ENCODE peak calls at places on chromosomes 12 and 14, in four cellular contexts. One of them, this sample, is unnamed.

GRCh38 chr12:24718641-24719040 is 230.3 kb downstream of the BCAT1 start:
- DNase-seq in CD8-positive, alpha-beta T cell: no peak
- DNase-seq in pancreas: no peak
- DNase-seq in psoas muscle: no peak
- DNase-seq in this sample: no peak

GRCh38 chr14:24910408-24910986 is 139.4 kb downstream of the STXBP6 start:
- DNase-seq in CD8-positive, alpha-beta T cell: no peak
- DNase-seq in pancreas: no peak
- DNase-seq in psoas muscle: no peak
- DNase-seq in this sample: no peak

GRCh38 chr12:130639759-130640158 is 76.3 kb downstream of the RIMBP2 start:
- DNase-seq in CD8-positive, alpha-beta T cell: no peak
- DNase-seq in pancreas: no peak
- DNase-seq in psoas muscle: no peak
- DNase-seq in this sample: no peak

GRCh38 chr12:12081836-12082497 is 11.2 kb downstream of the BCL2L14 start:
- DNase-seq in CD8-positive, alpha-beta T cell: no peak
- DNase-seq in pancreas: no peak
- DNase-seq in psoas muscle: no peak
- DNase-seq in this sample: no peak

GRCh38 chr12:116262741-116263140 is 14.8 kb downstream of the MED13L start:
- DNase-seq in CD8-positive, alpha-beta T cell: no peak
- DNase-seq in pancreas: no peak
- DNase-seq in psoas muscle: no peak
- DNase-seq in this sample: no peak

GRCh38 chr12:24280085-24280842 is 330.8 kb upstream of the SOX5 start:
- DNase-seq in CD8-positive, alpha-beta T cell: no peak
- DNase-seq in pancreas: no peak
- DNase-seq in psoas muscle: no peak
- DNase-seq in this sample: no peak

GRCh38 chr12:3445127-3445978 is 45.6 kb upstream of the PRMT8 start:
- DNase-seq in CD8-positive, alpha-beta T cell: no peak
- DNase-seq in pancreas: no peak
- DNase-seq in psoas muscle: no peak
- DNase-seq in this sample: no peak

GRCh38 chr12:113232232-113232615 is 11.0 kb downstream of the TPCN1 start:
- DNase-seq in CD8-positive, alpha-beta T cell: no peak
- DNase-seq in pancreas: no peak
- DNase-seq in psoas muscle: no peak
- DNase-seq in this sample: no peak

GRCh38 chr14:51636109-51636508 is 15.6 kb upstream of the FRMD6 start:
- DNase-seq in CD8-positive, alpha-beta T cell: no peak
- DNase-seq in pancreas: no peak
- DNase-seq in psoas muscle: no peak
- DNase-seq in this sample: no peak

DNA sequence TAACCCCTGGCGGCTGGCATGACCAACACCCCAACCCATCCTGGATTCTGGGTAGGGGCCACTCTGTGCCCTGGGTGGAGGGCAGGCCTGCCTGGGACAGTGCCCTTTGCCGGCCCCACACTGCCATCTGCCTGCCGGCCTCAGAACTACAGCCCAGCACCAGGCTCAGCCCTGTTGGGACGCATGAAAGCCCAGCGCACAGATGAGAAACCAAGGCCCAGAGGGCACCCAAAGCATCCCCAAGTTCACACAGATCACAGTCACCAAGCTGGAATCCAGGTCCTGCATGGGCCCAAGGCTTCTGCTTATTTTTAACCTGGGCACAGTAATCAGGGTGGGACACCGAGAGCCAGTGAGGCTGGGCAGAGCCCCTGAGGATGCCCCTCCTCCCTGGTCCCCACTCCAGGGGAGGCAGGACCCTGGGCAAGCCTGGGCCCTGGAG is 26.2 kb downstream of the RFLNA start:
- DNase-seq in CD8-positive, alpha-beta T cell: peak; percentile 69
- DNase-seq in pancreas: peak; percentile 90
- DNase-seq in psoas muscle: peak; percentile 63
- DNase-seq in this sample: peak; percentile 55
- TF ChIP-seq CTCF in CD8-positive, alpha-beta T cell: peak; percentile 69
- TF ChIP-seq CTCF in pancreas: peak; percentile 85
- TF ChIP-seq CTCF in psoas muscle: peak; percentile 91
- TF ChIP-seq CTCF in this sample: peak; percentile 65

GRCh38 chr14:96067985-96068930 is 29.1 kb downstream of the C14orf132 start:
- DNase-seq in CD8-positive, alpha-beta T cell: no peak
- DNase-seq in pancreas: peak; percentile 34
- DNase-seq in psoas muscle: no peak
- DNase-seq in this sample: no peak
- TF ChIP-seq CTCF in CD8-positive, alpha-beta T cell: no peak
- TF ChIP-seq CTCF in pancreas: no peak
- TF ChIP-seq CTCF in psoas muscle: no peak
- TF ChIP-seq CTCF in this sample: no peak

GRCh38 chr14:63852817-63853730 is at the start of gene SYNE2:
- DNase-seq in CD8-positive, alpha-beta T cell: peak; percentile 89
- DNase-seq in pancreas: peak; percentile 95
- DNase-seq in psoas muscle: peak; percentile 77
- DNase-seq in this sample: peak; percentile 83
- TF ChIP-seq CTCF in CD8-positive, alpha-beta T cell: peak; percentile 19
- TF ChIP-seq CTCF in pancreas: no peak
- TF ChIP-seq CTCF in psoas muscle: peak; percentile 37
- TF ChIP-seq CTCF in this sample: peak; percentile 33

GRCh38 chr14:102752239-102752847 is 24.9 kb upstream of the TRAF3 start:
- DNase-seq in CD8-positive, alpha-beta T cell: no peak
- DNase-seq in pancreas: no peak
- DNase-seq in psoas muscle: no peak
- DNase-seq in this sample: no peak

GRCh38 chr14:102751088-102751487 is 26.2 kb upstream of the TRAF3 start:
- DNase-seq in CD8-positive, alpha-beta T cell: no peak
- DNase-seq in pancreas: no peak
- DNase-seq in psoas muscle: no peak
- DNase-seq in this sample: no peak

GRCh38 chr14:102749393-102749792 is 27.9 kb upstream of the TRAF3 start:
- DNase-seq in CD8-positive, alpha-beta T cell: no peak
- DNase-seq in pancreas: no peak
- DNase-seq in psoas muscle: no peak
- DNase-seq in this sample: no peak

GRCh38 chr14:102748806-102749205 is 28.4 kb upstream of the TRAF3 start:
- DNase-seq in CD8-positive, alpha-beta T cell: no peak
- DNase-seq in pancreas: no peak
- DNase-seq in psoas muscle: no peak
- DNase-seq in this sample: no peak

DNA sequence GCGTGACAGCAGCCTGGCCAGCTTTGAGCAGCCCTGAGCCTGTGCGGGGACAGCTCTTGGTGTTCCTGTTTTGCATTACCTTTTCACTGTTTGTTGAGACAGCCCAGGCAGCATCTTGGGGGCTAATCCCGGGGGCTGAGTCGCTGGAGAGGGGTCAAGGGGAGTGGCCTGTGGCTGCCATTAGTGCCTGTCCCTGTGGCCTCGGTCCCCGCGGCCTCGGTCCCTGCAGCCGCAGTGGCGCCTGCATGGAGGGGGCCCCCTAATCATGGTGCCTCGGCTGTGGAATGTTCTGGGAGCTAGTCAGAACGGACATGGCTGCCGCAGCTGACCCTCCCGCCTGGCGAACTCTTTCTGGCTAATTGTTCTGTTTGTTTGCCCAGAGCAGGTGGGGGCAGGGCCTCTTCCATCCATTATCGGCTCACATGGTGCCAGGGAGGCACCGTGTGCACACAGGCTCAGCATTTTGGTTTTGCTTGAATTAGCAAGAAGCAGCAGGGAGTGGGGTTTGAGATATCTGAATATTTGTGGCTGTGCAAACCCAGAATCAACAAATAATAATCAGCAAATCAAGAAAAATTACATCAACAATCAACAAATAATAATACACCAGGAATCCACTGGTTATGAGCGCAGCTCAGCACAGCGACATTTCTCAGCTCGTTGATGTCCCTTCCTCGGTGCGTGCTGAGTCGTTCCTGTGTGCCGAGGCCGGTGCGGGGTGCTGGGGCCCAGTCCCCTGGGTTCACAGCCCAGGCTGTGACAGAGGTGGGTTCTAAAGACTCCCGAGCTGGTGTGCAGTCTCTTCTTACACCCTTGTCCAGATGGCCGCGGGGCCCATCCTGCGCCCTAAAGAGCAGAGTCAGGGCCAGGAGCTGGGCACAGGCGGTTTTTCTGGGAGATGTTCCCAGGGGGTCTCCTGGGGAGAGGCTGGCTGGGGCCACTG is 27.1 kb upstream of the TRAF3 start:
- DNase-seq in CD8-positive, alpha-beta T cell: no peak
- DNase-seq in pancreas: no peak
- DNase-seq in psoas muscle: no peak
- DNase-seq in this sample: no peak
- TF ChIP-seq CTCF in CD8-positive, alpha-beta T cell: no peak
- TF ChIP-seq CTCF in pancreas: no peak
- TF ChIP-seq CTCF in psoas muscle: no peak
- TF ChIP-seq CTCF in this sample: no peak

GRCh38 chr14:76954791-76955190 is 73.7 kb downstream of the IRF2BPL start:
- DNase-seq in CD8-positive, alpha-beta T cell: no peak
- DNase-seq in pancreas: no peak
- DNase-seq in psoas muscle: no peak
- DNase-seq in this sample: no peak

GRCh38 chr14:76957224-76957881 is 71.2 kb downstream of the IRF2BPL start:
- DNase-seq in CD8-positive, alpha-beta T cell: no peak
- DNase-seq in pancreas: no peak
- DNase-seq in psoas muscle: no peak
- DNase-seq in this sample: no peak

GRCh38 chr14:76955575-76956252 is 72.8 kb downstream of the IRF2BPL start:
- DNase-seq in CD8-positive, alpha-beta T cell: peak; percentile 68
- DNase-seq in pancreas: no peak
- DNase-seq in psoas muscle: peak; percentile 50
- DNase-seq in this sample: peak; percentile 49

GRCh38 chr14:76958020-76958965 is 70.2 kb downstream of the IRF2BPL start:
- DNase-seq in CD8-positive, alpha-beta T cell: no peak
- DNase-seq in pancreas: no peak
- DNase-seq in psoas muscle: no peak
- DNase-seq in this sample: no peak

DNA sequence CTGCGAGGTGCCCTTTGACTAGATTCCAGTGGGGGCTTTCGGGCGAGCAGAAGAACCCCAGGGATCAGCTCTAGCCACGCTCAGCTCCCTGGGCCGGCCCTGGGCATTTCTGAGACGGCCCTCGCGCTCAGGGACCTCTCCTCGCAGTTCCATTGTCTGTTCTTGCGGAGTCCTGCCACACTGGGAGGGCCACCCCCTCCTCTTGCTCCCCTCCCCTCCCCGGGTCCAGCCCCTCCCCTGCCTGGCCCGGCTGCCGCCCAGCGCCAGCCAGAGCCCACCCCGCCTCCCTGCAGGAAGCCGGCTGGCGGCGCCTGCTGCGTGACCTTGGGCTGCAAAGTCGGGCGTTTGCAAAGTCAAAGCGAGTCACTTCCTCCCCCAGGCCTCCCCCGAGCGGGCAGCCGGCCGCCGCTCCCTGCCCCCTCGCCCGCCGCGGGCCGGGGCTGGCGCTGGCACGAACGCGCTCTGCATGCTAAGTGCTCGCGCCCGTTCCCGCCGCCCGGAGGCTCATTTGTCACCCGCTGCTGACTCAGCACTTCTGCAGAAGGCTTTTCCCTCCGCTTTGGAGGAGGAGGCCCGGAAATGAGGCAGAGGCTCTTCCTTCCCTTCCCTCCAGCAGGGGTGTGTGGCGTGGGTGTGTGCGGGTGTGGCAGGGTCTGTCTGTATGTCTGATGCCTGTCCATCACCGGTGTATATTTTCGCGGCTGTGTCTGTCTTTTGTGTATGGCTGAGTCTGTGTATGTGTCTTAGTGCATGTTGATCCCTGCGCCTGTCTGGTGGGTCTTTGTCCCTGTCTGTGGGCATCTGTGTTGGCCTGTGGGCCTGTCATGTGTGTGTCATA is 72.0 kb downstream of the IRF2BPL start:
- DNase-seq in CD8-positive, alpha-beta T cell: peak; percentile 82
- DNase-seq in pancreas: peak; percentile 93
- DNase-seq in psoas muscle: peak; percentile 90
- DNase-seq in this sample: peak; percentile 86
- TF ChIP-seq CTCF in CD8-positive, alpha-beta T cell: no peak
- TF ChIP-seq CTCF in pancreas: no peak
- TF ChIP-seq CTCF in psoas muscle: no peak
- TF ChIP-seq CTCF in this sample: no peak

DNA sequence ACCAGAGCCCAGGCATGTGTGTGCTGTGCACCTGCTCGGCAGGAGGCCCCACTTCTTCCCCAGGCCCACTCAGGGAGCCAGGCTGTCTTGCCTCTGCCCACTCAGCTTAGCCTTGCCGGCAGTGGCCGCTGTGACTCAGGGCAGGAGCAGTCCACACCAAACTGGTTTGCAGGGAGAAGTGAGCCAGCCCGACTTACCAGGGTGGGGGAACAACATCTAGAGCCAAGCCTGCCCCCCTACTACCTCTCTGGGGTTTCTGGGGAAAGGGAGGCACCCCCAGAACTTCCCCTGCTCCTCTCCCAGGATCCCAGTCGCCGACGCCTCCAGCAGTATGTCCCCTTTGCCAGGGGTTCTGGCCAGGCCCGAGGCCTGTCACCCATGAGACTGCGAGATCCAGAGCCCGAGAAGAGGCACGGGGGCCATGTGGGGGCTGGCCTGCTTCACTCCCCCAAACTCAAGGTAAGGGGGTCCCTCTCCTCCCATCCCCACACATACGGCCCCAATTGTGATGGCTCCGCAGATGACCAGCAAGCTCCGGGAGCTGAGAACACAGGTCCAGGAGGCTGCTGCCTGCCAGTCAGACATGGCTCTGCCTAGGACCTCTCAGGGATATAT is 3.0 kb downstream of the PLEKHG6 start:
- DNase-seq in CD8-positive, alpha-beta T cell: no peak
- DNase-seq in pancreas: no peak
- DNase-seq in psoas muscle: no peak
- DNase-seq in this sample: no peak
- TF ChIP-seq CTCF in CD8-positive, alpha-beta T cell: no peak
- TF ChIP-seq CTCF in pancreas: no peak
- TF ChIP-seq CTCF in psoas muscle: no peak
- TF ChIP-seq CTCF in this sample: no peak

GRCh38 chr12:18907154-18907553 is 169.2 kb downstream of the CAPZA3 start:
- DNase-seq in CD8-positive, alpha-beta T cell: no peak
- DNase-seq in pancreas: no peak
- DNase-seq in psoas muscle: no peak
- DNase-seq in this sample: no peak

GRCh38 chr12:18907793-18908580 is 170.1 kb downstream of the CAPZA3 start:
- DNase-seq in CD8-positive, alpha-beta T cell: no peak
- DNase-seq in pancreas: no peak
- DNase-seq in psoas muscle: no peak
- DNase-seq in this sample: no peak

GRCh38 chr12:18905134-18905533 is 167.2 kb downstream of the CAPZA3 start:
- DNase-seq in CD8-positive, alpha-beta T cell: no peak
- DNase-seq in pancreas: no peak
- DNase-seq in psoas muscle: no peak
- DNase-seq in this sample: no peak

GRCh38 chr12:18906354-18906753 is 168.4 kb downstream of the CAPZA3 start:
- DNase-seq in CD8-positive, alpha-beta T cell: no peak
- DNase-seq in pancreas: no peak
- DNase-seq in psoas muscle: no peak
- DNase-seq in this sample: no peak
- TF ChIP-seq CTCF in CD8-positive, alpha-beta T cell: no peak
- TF ChIP-seq CTCF in pancreas: no peak
- TF ChIP-seq CTCF in psoas muscle: no peak
- TF ChIP-seq CTCF in this sample: no peak